ENCODE peak calls at places on chromosomes 6 and 20, in six cellular contexts. Q is stimulated activated CD4-positive, alpha-beta T cell treated with anti-CD3 and anti-CD28 coated beads, Interleukin-12 subunit alpha, Interleukin-12 subunit beta, amount 100 ng/mL, for 24 hours; E is NT2/D1; M is heart right ventricle; H is naive thymus-derived CD4-positive, alpha-beta T cell; I is HuH-7.5. Z is an unnamed sample.

GRCh38 chr6:137729866-137730629 is 137.0 kb upstream of the TNFAIP3 start:
- DNase-seq in I (no peak), M (no peak), E (no peak), H (no peak), Q (no peak), Z (no peak)

GRCh38 chr6:128731249-128732165 is 151.4 kb upstream of the LAMA2 start:
- DNase-seq in H (peak; percentile 10), I (peak; percentile 30), E (peak; percentile 33), M (no peak), Q (no peak), Z (no peak)

GRCh38 chr6:48641544-48641943 is 530.5 kb upstream of the PTCHD4 start:
- DNase-seq in Q (no peak), I (no peak), E (no peak), M (no peak), H (no peak), Z (no peak)

GRCh38 chr6:45724511-45724910 is 291.1 kb downstream of the CLIC5 start:
- DNase-seq in H (no peak), Q (no peak), M (peak; percentile 13), E (no peak), I (no peak), Z (no peak)

GRCh38 chr6:134097114-134097707 is 44.8 kb upstream of the SLC2A12 start:
- DNase-seq in Q (peak; percentile 29), H (peak; percentile 64), I (peak; percentile 46), M (peak; percentile 13), E (peak; percentile 66), Z (no peak)

GRCh38 chr6:89242574-89243330 is 25.6 kb upstream of the GABRR1 start:
- DNase-seq in Q (no peak), H (no peak), M (no peak), E (no peak), I (peak; percentile 24), Z (no peak)

GRCh38 chr6:6883011-6883410 is 224.8 kb upstream of the RREB1 start:
- DNase-seq in M (no peak), I (no peak), Q (no peak), E (no peak), H (no peak), Z (no peak)

GRCh38 chr20:38630727-38631126 is 29.1 kb downstream of the ARHGAP40 start:
- DNase-seq in E (no peak), Q (no peak), I (no peak), H (no peak), M (no peak), Z (no peak)

GRCh38 chr6:13624871-13625288 is 9.7 kb downstream of the NOL7 start:
- DNase-seq in I (no peak), M (no peak), E (peak; percentile 44), Q (no peak), H (peak; percentile 37), Z (no peak)

GRCh38 chr6:83431545-83432165 is 804 bp upstream of the ME1 start:
- DNase-seq in E (no peak), H (no peak), I (no peak), M (no peak), Q (no peak), Z (no peak)

GRCh38 chr6:117346142-117346930 is 79.4 kb downstream of the ROS1 start:
- DNase-seq in H (peak; percentile 12), I (no peak), M (no peak), Q (no peak), E (no peak), Z (no peak)

GRCh38 chr20:37925265-37926165 is 22.6 kb downstream of the VSTM2L start:
- DNase-seq in Q (no peak), I (no peak), E (no peak), M (no peak), H (no peak), Z (no peak)

GRCh38 chr6:167293590-167294091 is 2.5 kb downstream of the UNC93A start:
- DNase-seq in M (no peak), H (no peak), Q (no peak), E (no peak), I (no peak), Z (no peak)

GRCh38 chr6:53651149-53651763 is 14.3 kb downstream of the KLHL31 start:
- DNase-seq in E (peak; percentile 42), Q (peak; percentile 47), H (peak; percentile 61), I (no peak), M (peak; percentile 32), Z (no peak)

GRCh38 chr20:46578745-46579144 is 28.3 kb upstream of the OCSTAMP start:
- DNase-seq in E (no peak), M (no peak), H (no peak), I (no peak), Q (no peak), Z (no peak)

GRCh38 chr6:31900917-31901414 is 920 bp downstream of the ZBTB12 start:
- DNase-seq in Q (no peak), I (no peak), E (no peak), H (no peak), M (no peak), Z (peak; percentile 70)

GRCh38 chr6:2482773-2483172 is 237.4 kb upstream of the GMDS start:
- DNase-seq in Q (no peak), H (no peak), I (no peak), M (no peak), E (no peak), Z (no peak)

GRCh38 chr20:4573564-4574355 is 147.9 kb upstream of the PRND start:
- DNase-seq in Q (no peak), H (no peak), I (no peak), M (no peak), E (no peak), Z (no peak)

GRCh38 chr6:135995160-135995898 is 143.8 kb downstream of the PDE7B start:
- DNase-seq in Q (no peak), M (no peak), I (no peak), H (no peak), E (no peak), Z (no peak)

GRCh38 chr6:72554203-72554564 is 67.7 kb upstream of the KCNQ5 start:
- DNase-seq in Q (no peak), E (no peak), I (no peak), M (no peak), H (no peak), Z (no peak)

GRCh38 chr20:1688886-1689538 is 31.4 kb upstream of the SIRPG start:
- DNase-seq in Q (no peak), E (no peak), H (no peak), I (no peak), M (no peak), Z (no peak)

GRCh38 chr6:111464184-111464583 is 18.8 kb downstream of the REV3L start:
- DNase-seq in M (no peak), H (no peak), E (no peak), Q (no peak), I (no peak), Z (no peak)

GRCh38 chr6:7978736-7979135 is 68.1 kb upstream of the TXNDC5 start:
- DNase-seq in E (no peak), I (no peak), H (no peak), M (no peak), Q (no peak), Z (no peak)

GRCh38 chr6:109610555-109610954 is 80.4 kb downstream of the AK9 start:
- DNase-seq in I (no peak), E (no peak), H (no peak), M (no peak), Q (no peak), Z (no peak)

GRCh38 chr6:52394251-52394666 is 25.9 kb upstream of the EFHC1 start:
- DNase-seq in I (no peak), Q (no peak), E (no peak), M (no peak), H (peak; percentile 32), Z (no peak)

GRCh38 chr6:90896165-90896549 is 309.3 kb upstream of the MAP3K7 start:
- DNase-seq in I (no peak), M (no peak), E (no peak), Q (no peak), H (no peak), Z (no peak)

GRCh38 chr6:20572940-20573339 is 38.7 kb downstream of the CDKAL1 start:
- DNase-seq in I (no peak), H (no peak), E (no peak), M (no peak), Q (no peak), Z (no peak)

GRCh38 chr6:8182857-8183256 is 80.5 kb upstream of the EEF1E1 start:
- DNase-seq in I (no peak), M (peak; percentile 9), Q (no peak), H (no peak), E (no peak), Z (no peak)

GRCh38 chr20:19368351-19368750 is 155.9 kb downstream of the SLC24A3 start:
- DNase-seq in Q (no peak), E (no peak), M (no peak), I (no peak), H (no peak), Z (no peak)

GRCh38 chr6:107763959-107764358 is 60.2 kb downstream of the SCML4 start:
- DNase-seq in M (no peak), Q (no peak), E (no peak), H (no peak), I (no peak), Z (no peak)